ENCODE peak calls at places on chromosomes 16 and 17, in eight cellular contexts. V is K562, D is GM23338, W is HCT116, H is Panc1, T is HepG2, X is upper lobe of left lung, N is GM12878. R is an unnamed sample.

GRCh38 chr16:50304467-50305440 is 38.4 kb downstream of the ADCY7 start:
- ATAC-seq in V (no peak), D (no peak), W (no peak), H (no peak), T (no peak), X (no peak), N (no peak), R (no peak)

GRCh38 chr17:79654960-79655382 is 44.1 kb upstream of the RBFOX3 start:
- ATAC-seq in V (no peak), D (no peak), W (no peak), H (no peak), T (peak), X (no peak), N (no peak), R (no peak)

GRCh38 chr17:29791336-29791735 is 138.7 kb downstream of the SSH2 start:
- ATAC-seq in V (no peak), D (no peak), W (no peak), H (no peak), T (no peak), X (no peak), N (no peak), R (no peak)

GRCh38 chr16:58467915-58468314 is 32.0 kb upstream of the NDRG4 start:
- ATAC-seq in V (no peak), D (no peak), W (no peak), H (no peak), T (no peak), X (no peak), N (no peak), R (no peak)

GRCh38 chr16:17555176-17555575 is 84.4 kb upstream of the XYLT1 start:
- ATAC-seq in V (no peak), D (no peak), W (no peak), H (no peak), T (no peak), X (no peak), N (no peak), R (no peak)

GRCh38 chr17:13346592-13346991 is 255.1 kb downstream of the HS3ST3A1 start:
- ATAC-seq in V (no peak), D (no peak), W (no peak), H (no peak), T (no peak), X (peak), N (no peak), R (no peak)

GRCh38 chr16:30802971-30803370 is 16.0 kb upstream of the ZNF629 start:
- ATAC-seq in V (no peak), D (no peak), W (no peak), H (no peak), T (no peak), X (no peak), N (no peak), R (no peak)

GRCh38 chr17:75490173-75490743 is 25.1 kb downstream of the CASKIN2 start:
- ATAC-seq in V (no peak), D (no peak), W (no peak), H (no peak), T (no peak), X (no peak), N (no peak), R (peak)

GRCh38 chr17:4696432-4696796 is 7.5 kb downstream of the PELP1 start:
- ATAC-seq in V (no peak), D (no peak), W (no peak), H (no peak), T (no peak), X (no peak), N (peak), R (no peak)

GRCh38 chr16:10805362-10805761 is 13.2 kb downstream of the TVP23A start:
- ATAC-seq in V (no peak), D (no peak), W (no peak), H (no peak), T (no peak), X (no peak), N (peak), R (no peak)

GRCh38 chr16:84511180-84511800 is 6.8 kb upstream of the MEAK7 start:
- ATAC-seq in V (peak), D (peak), W (peak), H (peak), T (peak), X (peak), N (peak), R (peak)

GRCh38 chr17:74451557-74451956 is 14.9 kb upstream of the CD300A start:
- ATAC-seq in V (no peak), D (no peak), W (no peak), H (no peak), T (no peak), X (no peak), N (no peak), R (no peak)

GRCh38 chr17:15456972-15457722 is 10.3 kb downstream of the CDRT4 start:
- ATAC-seq in V (no peak), D (no peak), W (no peak), H (no peak), T (peak), X (peak), N (no peak), R (peak)

GRCh38 chr16:66133641-66134402 is 232.7 kb upstream of the CDH5 start:
- ATAC-seq in V (no peak), D (no peak), W (no peak), H (no peak), T (no peak), X (peak), N (no peak), R (no peak)

GRCh38 chr17:42246515-42246914 is 29.7 kb downstream of the STAT5B start:
- ATAC-seq in V (peak), D (no peak), W (no peak), H (no peak), T (peak), X (no peak), N (no peak), R (no peak)

GRCh38 chr16:10988164-10988803 is 43.9 kb downstream of the CLEC16A start:
- ATAC-seq in V (peak), D (peak), W (peak), H (peak), T (peak), X (peak), N (peak), R (no peak)

GRCh38 chr16:23057013-23057596 is 92.1 kb downstream of the USP31 start:
- ATAC-seq in V (no peak), D (no peak), W (no peak), H (no peak), T (no peak), X (no peak), N (no peak), R (no peak)

GRCh38 chr16:60013076-60013475 is 1279.0 kb upstream of the GOT2 start:
- ATAC-seq in V (no peak), D (no peak), W (no peak), H (no peak), T (no peak), X (no peak), N (no peak), R (no peak)

GRCh38 chr17:45107286-45107685 is 25.0 kb downstream of the PLCD3 start:
- ATAC-seq in V (no peak), D (no peak), W (no peak), H (no peak), T (no peak), X (no peak), N (no peak), R (no peak)

GRCh38 chr16:79307214-79307613 is 293.3 kb downstream of the MAF start:
- ATAC-seq in V (no peak), D (no peak), W (no peak), H (no peak), T (no peak), X (peak), N (no peak), R (peak)

GRCh38 chr17:57033296-57033695 is 51.8 kb upstream of the AKAP1 start:
- ATAC-seq in V (no peak), D (peak), W (no peak), H (no peak), T (no peak), X (peak), N (no peak), R (peak)

GRCh38 chr17:7383742-7384488 is 3.0 kb downstream of the TNK1 start:
- ATAC-seq in V (no peak), D (peak), W (no peak), H (no peak), T (no peak), X (no peak), N (peak), R (peak)

GRCh38 chr16:76748698-76749097 is 442.3 kb upstream of the MON1B start:
- ATAC-seq in V (no peak), D (no peak), W (no peak), H (no peak), T (no peak), X (no peak), N (no peak), R (no peak)

GRCh38 chr17:75771334-75772281 is 6.6 kb upstream of the GALK1 start:
- ATAC-seq in V (no peak), D (no peak), W (no peak), H (no peak), T (peak), X (no peak), N (no peak), R (no peak)

GRCh38 chr17:48647103-48647963 is 21.2 kb upstream of the HOXB9 start:
- ATAC-seq in V (peak), D (peak), W (peak), H (peak), T (peak), X (no peak), N (peak), R (no peak)

GRCh38 chr17:70139449-70139993 is 29.8 kb upstream of the KCNJ2 start:
- ATAC-seq in V (no peak), D (no peak), W (no peak), H (no peak), T (no peak), X (no peak), N (no peak), R (no peak)

GRCh38 chr17:49519781-49520180 is 24.7 kb downstream of the NGFR start:
- ATAC-seq in V (no peak), D (no peak), W (no peak), H (no peak), T (no peak), X (no peak), N (no peak), R (no peak)

GRCh38 chr16:31712064-31712540 is 161.5 kb upstream of the ZNF267 start:
- ATAC-seq in V (no peak), D (no peak), W (no peak), H (no peak), T (no peak), X (no peak), N (no peak), R (no peak)

GRCh38 chr17:65514082-65514481 is 47.4 kb downstream of the AXIN2 start:
- ATAC-seq in V (no peak), D (no peak), W (no peak), H (no peak), T (no peak), X (no peak), N (peak), R (no peak)

GRCh38 chr16:12340151-12340733 is 363.7 kb downstream of the SNX29 start:
- ATAC-seq in V (peak), D (peak), W (peak), H (no peak), T (peak), X (no peak), N (peak), R (no peak)

GRCh38 chr16:67703626-67704025 is 15.5 kb downstream of the GFOD2 start:
- ATAC-seq in V (no peak), D (no peak), W (no peak), H (no peak), T (no peak), X (no peak), N (no peak), R (no peak)

GRCh38 chr16:80526418-80527061 is 14.3 kb upstream of the DYNLRB2 start:
- ATAC-seq in V (peak), D (peak), W (peak), H (peak), T (peak), X (no peak), N (peak), R (peak)

GRCh38 chr16:88118376-88118775 is 167.1 kb downstream of the BANP start:
- ATAC-seq in V (no peak), D (peak), W (peak), H (peak), T (no peak), X (no peak), N (no peak), R (no peak)

GRCh38 chr17:78307887-78308633 is 51.8 kb downstream of the SOCS3 start:
- ATAC-seq in V (peak), D (peak), W (no peak), H (peak), T (peak), X (no peak), N (no peak), R (no peak)

GRCh38 chr17:60743812-60744211 is 66.2 kb downstream of the BCAS3 start:
- ATAC-seq in V (no peak), D (peak), W (peak), H (no peak), T (no peak), X (no peak), N (no peak), R (no peak)

GRCh38 chr17:48261297-48261880 is 153.8 kb downstream of the SNX11 start:
- ATAC-seq in V (peak), D (peak), W (peak), H (peak), T (peak), X (no peak), N (peak), R (no peak)

GRCh38 chr16:35564889-35565288 is 2105.5 kb downstream of the TP53TG3F start:
- ATAC-seq in V (no peak), D (no peak), W (no peak), H (no peak), T (no peak), X (no peak), N (no peak), R (no peak)

GRCh38 chr17:885971-886571 is 93.5 kb downstream of the NXN start:
- ATAC-seq in V (no peak), D (no peak), W (no peak), H (no peak), T (no peak), X (no peak), N (no peak), R (peak)

GRCh38 chr16:24332695-24333094 is 76.6 kb downstream of the CACNG3 start:
- ATAC-seq in V (no peak), D (no peak), W (no peak), H (no peak), T (no peak), X (no peak), N (no peak), R (no peak)
- TF ChIP-seq POLR2AphosphoS5 in V (no peak), D (no peak), W (no peak), H (no peak), T (no peak), X (no peak), N (no peak), R (no peak)

GRCh38 chr17:9645858-9646555 is 690 bp downstream of the USP43 start:
- ATAC-seq in V (peak), D (peak), W (peak), H (peak), T (peak), X (peak), N (no peak), R (no peak)
- TF ChIP-seq CTCF in V (peak), D (no peak), W (peak), H (peak), T (peak), X (peak), N (no peak), R (no peak)

GRCh38 chr17:28777178-28777577 is 33.4 kb downstream of the TRAF4 start:
- ATAC-seq in V (peak), D (no peak), W (no peak), H (no peak), T (no peak), X (no peak), N (no peak), R (no peak)
- TF ChIP-seq POLR2AphosphoS5 in V (no peak), D (no peak), W (no peak), H (no peak), T (no peak), X (no peak), N (no peak), R (no peak)

DNA sequence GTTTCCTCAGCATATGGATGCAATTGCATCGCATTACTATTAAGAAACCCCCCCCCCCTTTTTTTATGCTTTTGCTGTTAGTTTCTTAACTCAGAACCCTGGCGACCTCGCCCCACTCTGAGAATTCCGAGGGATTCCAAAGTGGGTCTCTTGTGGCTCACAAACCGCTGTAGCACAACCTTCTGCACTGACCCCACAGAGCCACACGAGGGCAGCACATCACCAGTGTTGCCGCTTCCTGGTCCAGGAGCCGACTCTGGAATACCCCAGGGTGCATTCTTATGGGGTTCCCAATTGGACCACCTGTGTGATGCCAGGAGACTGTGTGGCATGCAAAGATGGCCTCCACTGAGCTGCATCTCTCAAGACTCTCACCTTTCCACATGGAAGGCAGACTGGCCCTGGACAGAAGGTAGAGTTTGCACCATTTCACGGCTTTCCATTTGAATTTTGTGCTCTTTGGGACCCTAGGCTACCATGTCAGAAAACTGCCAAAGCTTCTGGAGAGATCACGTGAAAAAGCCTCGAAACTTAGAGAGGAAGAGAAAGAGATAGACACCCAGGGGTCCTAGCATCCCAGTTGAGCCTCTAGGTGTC is 432.7 kb upstream of the ASIC2 start:
- ATAC-seq in V (peak), D (peak), W (no peak), H (peak), T (peak), X (peak), N (peak), R (no peak)
- TF ChIP-seq CTCF in V (peak), D (peak), W (peak), H (peak), T (peak), X (peak), N (peak), R (no peak)

GRCh38 chr17:28001149-28001548 is 41.3 kb upstream of the NLK start:
- ATAC-seq in V (peak), D (no peak), W (no peak), H (no peak), T (no peak), X (no peak), N (no peak), R (no peak)
- TF ChIP-seq POLR2AphosphoS5 in V (no peak), D (no peak), W (no peak), H (no peak), T (no peak), X (no peak), N (no peak), R (no peak)

DNA sequence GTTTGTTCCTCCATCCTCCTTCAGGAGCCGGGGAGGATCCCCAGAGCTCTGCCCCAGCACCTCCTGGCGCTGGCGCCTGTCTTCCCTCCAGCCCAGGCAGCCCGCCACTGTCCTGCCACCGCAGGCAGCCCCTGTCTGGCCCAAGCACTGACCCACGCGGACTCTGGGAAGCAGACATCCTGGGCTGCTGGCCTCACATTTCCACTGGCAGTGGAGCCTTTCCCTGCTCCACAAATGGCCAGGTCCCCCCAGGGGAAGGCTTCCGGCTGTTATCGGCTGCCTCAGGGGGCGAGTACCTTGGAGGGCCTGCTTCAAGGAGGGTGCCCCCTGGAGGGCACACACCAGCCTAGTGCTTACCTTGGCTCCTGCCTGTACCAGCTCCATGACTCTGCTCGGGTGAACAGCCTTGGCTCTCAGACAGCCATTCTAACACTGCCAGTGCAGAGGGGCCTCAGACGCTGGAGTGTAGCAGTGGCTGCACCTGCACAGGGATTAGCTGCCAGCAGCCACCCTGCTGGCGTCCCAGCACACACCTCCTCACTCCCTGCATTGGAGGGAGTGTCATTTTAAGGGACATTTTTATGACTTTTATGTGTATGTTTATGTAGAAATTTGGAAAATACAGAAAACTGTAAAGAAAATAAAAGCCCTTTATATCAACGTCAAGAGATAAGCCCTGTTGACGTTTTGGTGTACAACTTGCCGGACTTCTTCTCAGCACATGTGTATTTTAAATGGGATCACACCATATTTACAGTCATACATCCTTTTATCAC is 21.0 kb downstream of the ACE start:
- ATAC-seq in V (peak), D (peak), W (peak), H (peak), T (peak), X (no peak), N (peak), R (no peak)
- TF ChIP-seq CTCF in V (peak), D (peak), W (peak), H (no peak), T (peak), X (no peak), N (no peak), R (no peak)

GRCh38 chr16:2256531-2257140 is 5.2 kb upstream of the ECI1 start:
- ATAC-seq in V (no peak), D (no peak), W (no peak), H (no peak), T (no peak), X (no peak), N (no peak), R (no peak)
- TF ChIP-seq POLR2AphosphoS5 in V (no peak), D (no peak), W (no peak), H (no peak), T (no peak), X (no peak), N (peak), R (no peak)

GRCh38 chr16:89701425-89702406 is at the start of gene SPATA2L:
- ATAC-seq in V (peak), D (peak), W (peak), H (peak), T (peak), X (peak), N (peak), R (peak)
- TF ChIP-seq CTCF in V (peak), D (no peak), W (no peak), H (no peak), T (peak), X (no peak), N (peak), R (peak)